ENCODE peak calls at places on chromosomes 6 and 20, in nine cellular contexts. One of them, this sample, is unnamed.

GRCh38 chr6:149470948-149471347 is 13.9 kb downstream of the ZC3H12D start:
- DNase-seq in K562: no peak
- DNase-seq in tibial nerve: no peak
- DNase-seq in A549: no peak
- DNase-seq in ovary: no peak
- DNase-seq in Peyer's patch: no peak
- DNase-seq in upper lobe of left lung: no peak
- DNase-seq in endothelial cell of umbilical vein: no peak
- DNase-seq in right lobe of liver: no peak
- DNase-seq in this sample: peak

GRCh38 chr6:46888031-46888430 is 33.7 kb downstream of the ADGRF5 start:
- DNase-seq in K562: no peak
- DNase-seq in tibial nerve: no peak
- DNase-seq in A549: no peak
- DNase-seq in ovary: no peak
- DNase-seq in Peyer's patch: no peak
- DNase-seq in upper lobe of left lung: no peak
- DNase-seq in endothelial cell of umbilical vein: no peak
- DNase-seq in right lobe of liver: no peak
- DNase-seq in this sample: no peak

GRCh38 chr6:163164175-163164900 is 250.2 kb upstream of the QKI start:
- DNase-seq in K562: no peak
- DNase-seq in tibial nerve: no peak
- DNase-seq in A549: no peak
- DNase-seq in ovary: no peak
- DNase-seq in Peyer's patch: no peak
- DNase-seq in upper lobe of left lung: no peak
- DNase-seq in endothelial cell of umbilical vein: no peak
- DNase-seq in right lobe of liver: no peak
- DNase-seq in this sample: no peak

GRCh38 chr6:108174371-108175175 is 8.8 kb downstream of the NR2E1 start:
- DNase-seq in K562: no peak
- DNase-seq in tibial nerve: no peak
- DNase-seq in A549: no peak
- DNase-seq in ovary: no peak
- DNase-seq in Peyer's patch: no peak
- DNase-seq in upper lobe of left lung: no peak
- DNase-seq in endothelial cell of umbilical vein: no peak
- DNase-seq in right lobe of liver: no peak
- DNase-seq in this sample: no peak

GRCh38 chr20:19419420-19419819 is 207.0 kb downstream of the SLC24A3 start:
- DNase-seq in K562: no peak
- DNase-seq in tibial nerve: no peak
- DNase-seq in A549: no peak
- DNase-seq in ovary: no peak
- DNase-seq in Peyer's patch: no peak
- DNase-seq in upper lobe of left lung: no peak
- DNase-seq in endothelial cell of umbilical vein: no peak
- DNase-seq in right lobe of liver: no peak
- DNase-seq in this sample: no peak

GRCh38 chr6:89745728-89746127 is 73.9 kb downstream of the MDN1 start:
- DNase-seq in K562: no peak
- DNase-seq in tibial nerve: no peak
- DNase-seq in A549: no peak
- DNase-seq in ovary: no peak
- DNase-seq in Peyer's patch: no peak
- DNase-seq in upper lobe of left lung: no peak
- DNase-seq in endothelial cell of umbilical vein: no peak
- DNase-seq in right lobe of liver: no peak
- DNase-seq in this sample: no peak

GRCh38 chr6:74578339-74578738 is 627.5 kb downstream of the COL12A1 start:
- DNase-seq in K562: no peak
- DNase-seq in tibial nerve: no peak
- DNase-seq in A549: peak
- DNase-seq in ovary: no peak
- DNase-seq in Peyer's patch: no peak
- DNase-seq in upper lobe of left lung: no peak
- DNase-seq in endothelial cell of umbilical vein: peak
- DNase-seq in right lobe of liver: no peak
- DNase-seq in this sample: no peak

GRCh38 chr6:87366899-87367298 is 22.3 kb downstream of the C6orf163 start:
- DNase-seq in K562: no peak
- DNase-seq in tibial nerve: no peak
- DNase-seq in A549: no peak
- DNase-seq in ovary: no peak
- DNase-seq in Peyer's patch: no peak
- DNase-seq in upper lobe of left lung: no peak
- DNase-seq in endothelial cell of umbilical vein: no peak
- DNase-seq in right lobe of liver: no peak
- DNase-seq in this sample: no peak

GRCh38 chr6:7628479-7628878 is 38.5 kb downstream of the SNRNP48 start:
- DNase-seq in K562: no peak
- DNase-seq in tibial nerve: no peak
- DNase-seq in A549: no peak
- DNase-seq in ovary: no peak
- DNase-seq in Peyer's patch: no peak
- DNase-seq in upper lobe of left lung: no peak
- DNase-seq in endothelial cell of umbilical vein: no peak
- DNase-seq in right lobe of liver: no peak
- DNase-seq in this sample: no peak

GRCh38 chr20:62539208-62539607 is 63.4 kb upstream of the GATA5 start:
- DNase-seq in K562: no peak
- DNase-seq in tibial nerve: no peak
- DNase-seq in A549: no peak
- DNase-seq in ovary: no peak
- DNase-seq in Peyer's patch: no peak
- DNase-seq in upper lobe of left lung: no peak
- DNase-seq in endothelial cell of umbilical vein: no peak
- DNase-seq in right lobe of liver: no peak
- DNase-seq in this sample: no peak

GRCh38 chr20:62540504-62540903 is 64.7 kb upstream of the GATA5 start:
- DNase-seq in K562: peak
- DNase-seq in tibial nerve: no peak
- DNase-seq in A549: no peak
- DNase-seq in ovary: no peak
- DNase-seq in Peyer's patch: no peak
- DNase-seq in upper lobe of left lung: peak
- DNase-seq in endothelial cell of umbilical vein: no peak
- DNase-seq in right lobe of liver: no peak
- DNase-seq in this sample: no peak

GRCh38 chr20:62537649-62538292 is 62.0 kb upstream of the GATA5 start:
- DNase-seq in K562: peak
- DNase-seq in tibial nerve: no peak
- DNase-seq in A549: no peak
- DNase-seq in ovary: no peak
- DNase-seq in Peyer's patch: no peak
- DNase-seq in upper lobe of left lung: peak
- DNase-seq in endothelial cell of umbilical vein: no peak
- DNase-seq in right lobe of liver: no peak
- DNase-seq in this sample: no peak

GRCh38 chr20:62536731-62537401 is 61.1 kb upstream of the GATA5 start:
- DNase-seq in K562: no peak
- DNase-seq in tibial nerve: no peak
- DNase-seq in A549: no peak
- DNase-seq in ovary: no peak
- DNase-seq in Peyer's patch: no peak
- DNase-seq in upper lobe of left lung: peak
- DNase-seq in endothelial cell of umbilical vein: no peak
- DNase-seq in right lobe of liver: no peak
- DNase-seq in this sample: no peak

DNA sequence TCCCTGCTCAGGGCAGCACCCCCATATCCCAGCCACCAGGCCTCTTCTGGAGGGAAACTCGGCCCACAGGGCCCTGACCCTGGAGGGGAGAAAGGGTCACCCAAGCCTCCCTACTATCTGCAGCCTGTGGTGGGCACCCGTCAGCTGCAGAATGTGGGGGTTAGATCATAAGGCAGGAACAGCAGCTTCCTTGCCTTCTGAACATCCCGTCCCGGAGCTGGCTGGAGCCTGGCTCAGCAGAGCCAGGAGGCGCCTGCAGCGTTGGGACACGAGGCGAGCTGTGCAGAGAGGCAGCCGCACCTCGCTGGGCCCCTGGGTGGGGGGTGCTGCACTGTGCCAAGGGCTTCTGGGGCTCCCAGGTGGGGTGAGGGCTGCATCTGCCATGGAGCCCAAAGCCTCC is 63.9 kb upstream of the GATA5 start:
- DNase-seq in K562: no peak
- DNase-seq in tibial nerve: no peak
- DNase-seq in A549: no peak
- DNase-seq in ovary: peak
- DNase-seq in Peyer's patch: no peak
- DNase-seq in upper lobe of left lung: peak
- DNase-seq in endothelial cell of umbilical vein: no peak
- DNase-seq in right lobe of liver: no peak
- DNase-seq in this sample: no peak
- TF ChIP-seq POLR2A in K562: no peak
- TF ChIP-seq POLR2A in tibial nerve: no peak
- TF ChIP-seq POLR2A in A549: no peak
- TF ChIP-seq POLR2A in ovary: no peak
- TF ChIP-seq POLR2A in Peyer's patch: no peak
- TF ChIP-seq POLR2A in upper lobe of left lung: no peak
- TF ChIP-seq POLR2A in endothelial cell of umbilical vein: no peak
- TF ChIP-seq POLR2A in right lobe of liver: no peak
- TF ChIP-seq POLR2A in this sample: no peak

GRCh38 chr6:28558629-28559028 is 32.9 kb downstream of the GPX5 start:
- DNase-seq in K562: no peak
- DNase-seq in tibial nerve: no peak
- DNase-seq in A549: no peak
- DNase-seq in ovary: no peak
- DNase-seq in Peyer's patch: no peak
- DNase-seq in upper lobe of left lung: no peak
- DNase-seq in endothelial cell of umbilical vein: no peak
- DNase-seq in right lobe of liver: no peak
- DNase-seq in this sample: no peak

GRCh38 chr6:28551891-28552666 is 26.4 kb downstream of the GPX5 start:
- DNase-seq in K562: peak
- DNase-seq in tibial nerve: no peak
- DNase-seq in A549: no peak
- DNase-seq in ovary: no peak
- DNase-seq in Peyer's patch: no peak
- DNase-seq in upper lobe of left lung: no peak
- DNase-seq in endothelial cell of umbilical vein: no peak
- DNase-seq in right lobe of liver: no peak
- DNase-seq in this sample: no peak

GRCh38 chr6:28555136-28555535 is 29.5 kb downstream of the GPX5 start:
- DNase-seq in K562: no peak
- DNase-seq in tibial nerve: no peak
- DNase-seq in A549: no peak
- DNase-seq in ovary: no peak
- DNase-seq in Peyer's patch: no peak
- DNase-seq in upper lobe of left lung: no peak
- DNase-seq in endothelial cell of umbilical vein: no peak
- DNase-seq in right lobe of liver: no peak
- DNase-seq in this sample: no peak

GRCh38 chr6:28553384-28553985 is 27.8 kb downstream of the GPX5 start:
- DNase-seq in K562: no peak
- DNase-seq in tibial nerve: no peak
- DNase-seq in A549: no peak
- DNase-seq in ovary: no peak
- DNase-seq in Peyer's patch: no peak
- DNase-seq in upper lobe of left lung: no peak
- DNase-seq in endothelial cell of umbilical vein: no peak
- DNase-seq in right lobe of liver: no peak
- DNase-seq in this sample: no peak

GRCh38 chr6:28553986-28554881 is 28.6 kb downstream of the GPX5 start:
- DNase-seq in K562: peak
- DNase-seq in tibial nerve: no peak
- DNase-seq in A549: no peak
- DNase-seq in ovary: no peak
- DNase-seq in Peyer's patch: no peak
- DNase-seq in upper lobe of left lung: no peak
- DNase-seq in endothelial cell of umbilical vein: no peak
- DNase-seq in right lobe of liver: peak
- DNase-seq in this sample: no peak
- H3K27ac ChIP-seq in K562: peak
- H3K27ac ChIP-seq in tibial nerve: no peak
- H3K27ac ChIP-seq in A549: no peak
- H3K27ac ChIP-seq in ovary: no peak
- H3K27ac ChIP-seq in Peyer's patch: no peak
- H3K27ac ChIP-seq in upper lobe of left lung: no peak
- H3K27ac ChIP-seq in endothelial cell of umbilical vein: no peak
- H3K27ac ChIP-seq in right lobe of liver: peak
- H3K27ac ChIP-seq in this sample: no peak

DNA sequence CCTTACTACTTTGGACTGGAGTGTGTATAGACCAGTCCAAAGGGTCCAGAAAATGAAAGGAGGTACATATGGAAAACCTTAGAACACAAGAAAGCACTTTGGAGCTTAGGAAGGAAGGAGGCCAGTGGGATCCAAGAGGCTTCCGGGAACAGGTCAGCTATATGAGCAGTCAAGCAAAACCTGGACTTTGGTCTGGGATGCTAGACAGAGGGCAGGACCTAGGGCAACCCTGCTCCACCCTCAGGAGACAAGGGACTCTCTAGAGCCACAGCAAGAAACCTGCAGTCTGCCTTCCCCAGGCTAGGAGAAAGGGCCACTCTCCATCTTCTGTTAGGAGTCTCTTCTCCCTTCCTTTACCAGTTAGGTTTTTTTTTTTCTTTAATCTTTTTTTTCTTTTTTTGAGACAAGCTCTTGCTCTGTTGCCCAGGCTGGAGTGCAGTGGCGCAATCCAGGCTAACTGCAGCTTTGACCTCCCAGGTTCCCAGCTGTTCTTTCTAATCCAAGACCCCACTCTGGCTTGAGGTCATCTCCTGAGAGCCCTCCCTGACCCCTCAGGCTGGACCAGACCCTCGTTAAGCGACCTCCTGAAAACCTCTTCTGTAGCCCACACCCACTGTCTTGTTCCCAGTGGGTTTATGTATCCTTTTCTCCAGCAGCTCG is 4.6 kb downstream of the KCNK5 start:
- DNase-seq in K562: no peak
- DNase-seq in tibial nerve: no peak
- DNase-seq in A549: no peak
- DNase-seq in ovary: peak
- DNase-seq in Peyer's patch: peak
- DNase-seq in upper lobe of left lung: no peak
- DNase-seq in endothelial cell of umbilical vein: no peak
- DNase-seq in right lobe of liver: peak
- DNase-seq in this sample: no peak
- TF ChIP-seq POLR2A in K562: no peak
- TF ChIP-seq POLR2A in tibial nerve: no peak
- TF ChIP-seq POLR2A in A549: no peak
- TF ChIP-seq POLR2A in ovary: no peak
- TF ChIP-seq POLR2A in Peyer's patch: no peak
- TF ChIP-seq POLR2A in upper lobe of left lung: no peak
- TF ChIP-seq POLR2A in endothelial cell of umbilical vein: no peak
- TF ChIP-seq POLR2A in right lobe of liver: no peak
- TF ChIP-seq POLR2A in this sample: no peak

GRCh38 chr6:116438590-116439448 is 22.4 kb upstream of the CALHM6 start:
- DNase-seq in K562: no peak
- DNase-seq in tibial nerve: no peak
- DNase-seq in A549: no peak
- DNase-seq in ovary: no peak
- DNase-seq in Peyer's patch: no peak
- DNase-seq in upper lobe of left lung: no peak
- DNase-seq in endothelial cell of umbilical vein: peak
- DNase-seq in right lobe of liver: no peak
- DNase-seq in this sample: no peak
- H3K27ac ChIP-seq in K562: no peak
- H3K27ac ChIP-seq in tibial nerve: no peak
- H3K27ac ChIP-seq in A549: no peak
- H3K27ac ChIP-seq in ovary: no peak
- H3K27ac ChIP-seq in Peyer's patch: no peak
- H3K27ac ChIP-seq in upper lobe of left lung: no peak
- H3K27ac ChIP-seq in endothelial cell of umbilical vein: no peak
- H3K27ac ChIP-seq in right lobe of liver: no peak
- H3K27ac ChIP-seq in this sample: no peak

GRCh38 chr20:51528263-51529026 is 14.1 kb downstream of the NFATC2 start:
- DNase-seq in K562: no peak
- DNase-seq in tibial nerve: no peak
- DNase-seq in A549: no peak
- DNase-seq in ovary: no peak
- DNase-seq in Peyer's patch: no peak
- DNase-seq in upper lobe of left lung: no peak
- DNase-seq in endothelial cell of umbilical vein: peak
- DNase-seq in right lobe of liver: no peak
- DNase-seq in this sample: no peak
- TF ChIP-seq POLR2A in K562: no peak
- TF ChIP-seq POLR2A in tibial nerve: no peak
- TF ChIP-seq POLR2A in A549: no peak
- TF ChIP-seq POLR2A in ovary: no peak
- TF ChIP-seq POLR2A in Peyer's patch: no peak
- TF ChIP-seq POLR2A in upper lobe of left lung: no peak
- TF ChIP-seq POLR2A in endothelial cell of umbilical vein: no peak
- TF ChIP-seq POLR2A in right lobe of liver: no peak
- TF ChIP-seq POLR2A in this sample: no peak

This sample was measured in spleen.